ENCODE peak calls at places on chromosomes 6 and 20, in six cellular contexts. B is A172, F is Karpas-422, M is heart right ventricle, E is GM10248, H is fibroblast of the aortic adventitia. R is an unnamed sample.
A peak's percentile ranks its signal among the peaks of the same experiment; 100 is the strongest.

GRCh38 chr20:58625585-58625984 is 25.5 kb upstream of the STX16 start:
- DNase-seq in B (no peak), E (no peak), M (no peak), H (no peak), F (no peak), R (no peak)

GRCh38 chr6:135008941-135009290 is 45.7 kb downstream of the HBS1L start:
- DNase-seq in M (no peak), B (no peak), E (no peak), H (no peak), F (no peak), R (no peak)

GRCh38 chr6:165484178-165484889 is 174.9 kb upstream of the C6orf118 start:
- DNase-seq in E (no peak), H (no peak), B (no peak), F (no peak), M (no peak), R (no peak)

GRCh38 chr6:68635706-68636513 is 828 bp downstream of the ADGRB3 start:
- DNase-seq in M (peak; percentile 14), E (peak; percentile 21), H (peak; percentile 16), B (no peak), F (no peak), R (no peak)

GRCh38 chr6:112309244-112309643 is 37.9 kb upstream of the RFPL4B start:
- DNase-seq in B (no peak), E (no peak), F (no peak), M (no peak), H (no peak), R (no peak)

GRCh38 chr6:168118935-168119334 is 39.9 kb upstream of the FRMD1 start:
- DNase-seq in B (no peak), H (no peak), E (no peak), F (no peak), M (no peak), R (no peak)

GRCh38 chr20:23752481-23753193 is 1.9 kb upstream of the CST1 start:
- DNase-seq in H (no peak), B (no peak), M (no peak), E (no peak), F (no peak), R (no peak)

GRCh38 chr6:119314894-119315272 is 34.7 kb downstream of the MAN1A1 start:
- DNase-seq in E (no peak), B (no peak), H (no peak), M (no peak), F (no peak), R (no peak)

GRCh38 chr20:11993886-11994466 is 76.3 kb downstream of the BTBD3 start:
- DNase-seq in B (no peak), E (no peak), F (no peak), M (no peak), H (peak; percentile 20), R (no peak)

GRCh38 chr6:27176096-27176495 is 71.4 kb upstream of the PRSS16 start:
- DNase-seq in E (no peak), B (no peak), F (no peak), M (no peak), H (peak; percentile 24), R (no peak)